ENCODE peak calls at places on chromosomes 2 and 18, in eight cellular contexts. One of them, this sample, is unnamed.
A peak's percentile ranks its signal among the peaks of the same experiment; 100 is the strongest.

GRCh38 chr2:65031341-65032015 is 24.7 kb upstream of the CEP68 start:
- DNase-seq in D341Med: no peak
- DNase-seq in HCT116: no peak
- DNase-seq in NCI-H510A treated with DMSO at 0.1 percent for 48 hours: peak; percentile 72
- DNase-seq in T-helper 9 cell: no peak
- DNase-seq in BE2C: no peak
- DNase-seq in body of pancreas: peak; percentile 57
- DNase-seq in GM12865: peak; percentile 65
- DNase-seq in this sample: no peak

GRCh38 chr2:32182667-32183066 is 17.0 kb downstream of the SLC30A6 start:
- DNase-seq in D341Med: no peak
- DNase-seq in HCT116: no peak
- DNase-seq in NCI-H510A treated with DMSO at 0.1 percent for 48 hours: no peak
- DNase-seq in T-helper 9 cell: no peak
- DNase-seq in BE2C: no peak
- DNase-seq in body of pancreas: no peak
- DNase-seq in GM12865: no peak
- DNase-seq in this sample: no peak

GRCh38 chr2:12005886-12006681 is 259.7 kb downstream of the LPIN1 start:
- DNase-seq in D341Med: no peak
- DNase-seq in HCT116: no peak
- DNase-seq in NCI-H510A treated with DMSO at 0.1 percent for 48 hours: no peak
- DNase-seq in T-helper 9 cell: peak; percentile 50
- DNase-seq in BE2C: no peak
- DNase-seq in body of pancreas: peak; percentile 76
- DNase-seq in GM12865: peak; percentile 88
- DNase-seq in this sample: peak; percentile 60

GRCh38 chr2:199434555-199434954 is 23.2 kb downstream of the SATB2 start:
- DNase-seq in D341Med: no peak
- DNase-seq in HCT116: no peak
- DNase-seq in NCI-H510A treated with DMSO at 0.1 percent for 48 hours: no peak
- DNase-seq in T-helper 9 cell: no peak
- DNase-seq in BE2C: no peak
- DNase-seq in body of pancreas: no peak
- DNase-seq in GM12865: no peak
- DNase-seq in this sample: no peak

GRCh38 chr2:101036562-101036961 is 34.5 kb downstream of the RPL31 start:
- DNase-seq in D341Med: no peak
- DNase-seq in HCT116: no peak
- DNase-seq in NCI-H510A treated with DMSO at 0.1 percent for 48 hours: no peak
- DNase-seq in T-helper 9 cell: no peak
- DNase-seq in BE2C: no peak
- DNase-seq in body of pancreas: no peak
- DNase-seq in GM12865: peak; percentile 40
- DNase-seq in this sample: no peak

GRCh38 chr2:69704446-69704845 is 37.5 kb upstream of the ANXA4 start:
- DNase-seq in D341Med: no peak
- DNase-seq in HCT116: no peak
- DNase-seq in NCI-H510A treated with DMSO at 0.1 percent for 48 hours: no peak
- DNase-seq in T-helper 9 cell: no peak
- DNase-seq in BE2C: no peak
- DNase-seq in body of pancreas: no peak
- DNase-seq in GM12865: no peak
- DNase-seq in this sample: no peak

GRCh38 chr2:159249955-159250723 is 36.4 kb downstream of the WDSUB1 start:
- DNase-seq in D341Med: no peak
- DNase-seq in HCT116: peak; percentile 84
- DNase-seq in NCI-H510A treated with DMSO at 0.1 percent for 48 hours: peak; percentile 20
- DNase-seq in T-helper 9 cell: no peak
- DNase-seq in BE2C: no peak
- DNase-seq in body of pancreas: peak; percentile 77
- DNase-seq in GM12865: peak; percentile 24
- DNase-seq in this sample: peak; percentile 54

GRCh38 chr18:12652861-12653401 is 5.0 kb downstream of the SPIRE1 start:
- DNase-seq in D341Med: no peak
- DNase-seq in HCT116: no peak
- DNase-seq in NCI-H510A treated with DMSO at 0.1 percent for 48 hours: no peak
- DNase-seq in T-helper 9 cell: no peak
- DNase-seq in BE2C: no peak
- DNase-seq in body of pancreas: no peak
- DNase-seq in GM12865: no peak
- DNase-seq in this sample: no peak

GRCh38 chr2:63488118-63488713 is 100.1 kb downstream of the WDPCP start:
- DNase-seq in D341Med: peak; percentile 25
- DNase-seq in HCT116: peak; percentile 15
- DNase-seq in NCI-H510A treated with DMSO at 0.1 percent for 48 hours: peak; percentile 40
- DNase-seq in T-helper 9 cell: no peak
- DNase-seq in BE2C: peak; percentile 16
- DNase-seq in body of pancreas: peak; percentile 36
- DNase-seq in GM12865: peak; percentile 44
- DNase-seq in this sample: no peak

GRCh38 chr2:97992836-97993825 is 2.6 kb downstream of the TMEM131 start:
- DNase-seq in D341Med: no peak
- DNase-seq in HCT116: no peak
- DNase-seq in NCI-H510A treated with DMSO at 0.1 percent for 48 hours: no peak
- DNase-seq in T-helper 9 cell: no peak
- DNase-seq in BE2C: no peak
- DNase-seq in body of pancreas: no peak
- DNase-seq in GM12865: no peak
- DNase-seq in this sample: no peak

GRCh38 chr2:108553181-108553919 is 19.1 kb downstream of the LIMS1 start:
- DNase-seq in D341Med: no peak
- DNase-seq in HCT116: no peak
- DNase-seq in NCI-H510A treated with DMSO at 0.1 percent for 48 hours: no peak
- DNase-seq in T-helper 9 cell: no peak
- DNase-seq in BE2C: no peak
- DNase-seq in body of pancreas: no peak
- DNase-seq in GM12865: no peak
- DNase-seq in this sample: no peak

GRCh38 chr18:36758001-36758400 is 70.8 kb downstream of the TPGS2 start:
- DNase-seq in D341Med: no peak
- DNase-seq in HCT116: no peak
- DNase-seq in NCI-H510A treated with DMSO at 0.1 percent for 48 hours: no peak
- DNase-seq in T-helper 9 cell: no peak
- DNase-seq in BE2C: no peak
- DNase-seq in body of pancreas: no peak
- DNase-seq in GM12865: no peak
- DNase-seq in this sample: no peak

GRCh38 chr18:34122724-34123334 is 101.9 kb downstream of the NOL4 start:
- DNase-seq in D341Med: peak; percentile 52
- DNase-seq in HCT116: peak; percentile 16
- DNase-seq in NCI-H510A treated with DMSO at 0.1 percent for 48 hours: peak; percentile 96
- DNase-seq in T-helper 9 cell: no peak
- DNase-seq in BE2C: peak; percentile 10
- DNase-seq in body of pancreas: peak; percentile 64
- DNase-seq in GM12865: peak; percentile 77
- DNase-seq in this sample: no peak

GRCh38 chr2:240456607-240457222 is 21.3 kb downstream of the GPC1 start:
- DNase-seq in D341Med: no peak
- DNase-seq in HCT116: no peak
- DNase-seq in NCI-H510A treated with DMSO at 0.1 percent for 48 hours: no peak
- DNase-seq in T-helper 9 cell: no peak
- DNase-seq in BE2C: no peak
- DNase-seq in body of pancreas: no peak
- DNase-seq in GM12865: no peak
- DNase-seq in this sample: peak; percentile 56

GRCh38 chr2:84969511-84970265 is 1.3 kb upstream of the KCMF1 start:
- DNase-seq in D341Med: no peak
- DNase-seq in HCT116: no peak
- DNase-seq in NCI-H510A treated with DMSO at 0.1 percent for 48 hours: peak; percentile 43
- DNase-seq in T-helper 9 cell: peak; percentile 22
- DNase-seq in BE2C: peak; percentile 7
- DNase-seq in body of pancreas: no peak
- DNase-seq in GM12865: peak; percentile 76
- DNase-seq in this sample: no peak

GRCh38 chr2:219483451-219484342 is 15.0 kb upstream of the GMPPA start:
- DNase-seq in D341Med: no peak
- DNase-seq in HCT116: no peak
- DNase-seq in NCI-H510A treated with DMSO at 0.1 percent for 48 hours: no peak
- DNase-seq in T-helper 9 cell: no peak
- DNase-seq in BE2C: no peak
- DNase-seq in body of pancreas: no peak
- DNase-seq in GM12865: no peak
- DNase-seq in this sample: no peak

GRCh38 chr18:63438181-63438580 is 15.9 kb upstream of the VPS4B start:
- DNase-seq in D341Med: no peak
- DNase-seq in HCT116: no peak
- DNase-seq in NCI-H510A treated with DMSO at 0.1 percent for 48 hours: no peak
- DNase-seq in T-helper 9 cell: no peak
- DNase-seq in BE2C: no peak
- DNase-seq in body of pancreas: no peak
- DNase-seq in GM12865: no peak
- DNase-seq in this sample: no peak

GRCh38 chr2:112811841-112812306 is 24.7 kb downstream of the IL1B start:
- DNase-seq in D341Med: no peak
- DNase-seq in HCT116: no peak
- DNase-seq in NCI-H510A treated with DMSO at 0.1 percent for 48 hours: no peak
- DNase-seq in T-helper 9 cell: no peak
- DNase-seq in BE2C: no peak
- DNase-seq in body of pancreas: peak; percentile 31
- DNase-seq in GM12865: peak; percentile 76
- DNase-seq in this sample: no peak

GRCh38 chr2:179304424-179304823 is 39.8 kb upstream of the SESTD1 start:
- DNase-seq in D341Med: no peak
- DNase-seq in HCT116: no peak
- DNase-seq in NCI-H510A treated with DMSO at 0.1 percent for 48 hours: no peak
- DNase-seq in T-helper 9 cell: no peak
- DNase-seq in BE2C: no peak
- DNase-seq in body of pancreas: no peak
- DNase-seq in GM12865: no peak
- DNase-seq in this sample: no peak

GRCh38 chr18:28168725-28169124 is 8.2 kb downstream of the CDH2 start:
- DNase-seq in D341Med: no peak
- DNase-seq in HCT116: no peak
- DNase-seq in NCI-H510A treated with DMSO at 0.1 percent for 48 hours: no peak
- DNase-seq in T-helper 9 cell: no peak
- DNase-seq in BE2C: no peak
- DNase-seq in body of pancreas: no peak
- DNase-seq in GM12865: no peak
- DNase-seq in this sample: no peak